ENCODE peak calls at places on chromosomes 11 and 22, in four cellular contexts. W is Caki2; R is effector memory CD8-positive, alpha-beta T cell; I is AG04449. Y is an unnamed sample.

GRCh38 chr11:86067230-86068137 is 1.4 kb downstream of the PICALM start:
- DNase-seq in W (peak; percentile 35), R (no peak), I (no peak), Y (no peak)

GRCh38 chr11:75277991-75278790 is 37.6 kb downstream of the TPBGL start:
- DNase-seq in W (no peak), R (no peak), I (no peak), Y (no peak)

GRCh38 chr11:2036863-2037486 is 39.3 kb upstream of the H19 start:
- DNase-seq in W (no peak), R (no peak), I (no peak), Y (no peak)

GRCh38 chr22:30575859-30576258 is 1.4 kb upstream of the GAL3ST1 start:
- DNase-seq in W (no peak), R (no peak), I (no peak), Y (no peak)

GRCh38 chr11:77044356-77044755 is 10.2 kb downstream of the B3GNT6 start:
- DNase-seq in W (no peak), R (no peak), I (no peak), Y (no peak)

GRCh38 chr11:74957937-74958629 is 9.0 kb downstream of the SPCS2 start:
- DNase-seq in W (no peak), R (no peak), I (no peak), Y (no peak)

GRCh38 chr11:11763796-11764427 is 77.9 kb upstream of the USP47 start:
- DNase-seq in W (no peak), R (no peak), I (no peak), Y (no peak)

GRCh38 chr11:64164392-64165312 is 1.3 kb downstream of the MACROD1 start:
- DNase-seq in W (no peak), R (no peak), I (no peak), Y (no peak)